ENCODE peak calls at places on chromosomes 7 and 10, in ten cellular contexts. E is H9, T is heart right ventricle, D is tibial nerve, J is stomach, F is thoracic aorta, A is mammary epithelial cell, K is upper lobe of right lung, U is pancreas, C is neural progenitor cell. P is an unnamed sample.

GRCh38 chr10:78071857-78072179 is 38.2 kb downstream of the RPS24 start:
- DNase-seq in K (no peak), D (no peak), A (no peak), J (no peak), F (no peak), C (no peak), T (no peak), U (no peak), E (no peak), P (no peak)

GRCh38 chr10:133334495-133335237 is 2.0 kb downstream of the CALY start:
- DNase-seq in J (no peak), T (no peak), C (peak; percentile 52), D (no peak), F (no peak), U (no peak), A (no peak), K (peak; percentile 68), E (no peak), P (no peak)

GRCh38 chr7:132500727-132501410 is 75.4 kb downstream of the PLXNA4 start:
- DNase-seq in E (peak; percentile 58), J (peak; percentile 80), U (no peak), F (peak; percentile 70), K (no peak), A (no peak), D (peak; percentile 63), T (peak; percentile 77), C (peak; percentile 48), P (no peak)

GRCh38 chr10:73522263-73522662 is 26.4 kb upstream of the PPP3CB start:
- DNase-seq in E (no peak), C (no peak), K (no peak), J (no peak), F (no peak), U (no peak), T (no peak), D (no peak), A (no peak), P (no peak)

GRCh38 chr7:33764752-33765451 is 140.4 kb upstream of the BMPER start:
- DNase-seq in E (no peak), D (no peak), T (no peak), C (no peak), K (no peak), A (peak; percentile 71), J (peak; percentile 34), F (no peak), U (no peak), P (peak; percentile 66)

GRCh38 chr7:21276471-21277035 is 151.3 kb upstream of the SP4 start:
- DNase-seq in C (peak; percentile 18), T (no peak), J (no peak), D (no peak), K (no peak), F (no peak), E (peak; percentile 39), U (no peak), A (no peak), P (no peak)

GRCh38 chr10:15433850-15434537 is 62.9 kb upstream of the FAM171A1 start:
- DNase-seq in C (peak; percentile 68), D (no peak), K (no peak), E (no peak), F (no peak), A (peak; percentile 25), U (no peak), T (peak; percentile 57), J (no peak), P (no peak)

GRCh38 chr7:229184-229964 is 37.0 kb downstream of the FAM20C start:
- DNase-seq in K (no peak), A (no peak), D (peak; percentile 76), J (peak; percentile 52), C (no peak), U (no peak), T (peak; percentile 73), E (no peak), F (peak; percentile 90), P (no peak)

GRCh38 chr10:89632824-89633223 is 12.2 kb downstream of the PANK1 start:
- DNase-seq in D (no peak), A (no peak), E (no peak), J (no peak), F (no peak), U (no peak), C (no peak), K (no peak), T (no peak), P (no peak)

GRCh38 chr7:103065666-103066065 is 8.9 kb downstream of the FBXL13 start:
- DNase-seq in K (peak; percentile 70), D (no peak), F (no peak), A (peak; percentile 6), J (peak; percentile 49), U (no peak), T (no peak), C (peak; percentile 66), E (peak; percentile 60), P (peak; percentile 6)

GRCh38 chr7:141221007-141221612 is 147.2 kb downstream of the TMEM178B start:
- DNase-seq in U (no peak), C (peak; percentile 66), T (no peak), A (no peak), J (no peak), K (no peak), D (no peak), E (no peak), F (no peak), P (no peak)

GRCh38 chr10:131646551-131647525 is 254.0 kb upstream of the PPP2R2D start:
- DNase-seq in F (no peak), C (peak; percentile 34), J (peak; percentile 69), D (no peak), U (no peak), K (peak; percentile 92), A (no peak), E (no peak), T (no peak), P (no peak)

GRCh38 chr10:74900297-74900696 is 73.9 kb downstream of the KAT6B start:
- DNase-seq in U (no peak), C (no peak), A (no peak), J (no peak), T (no peak), K (no peak), D (no peak), E (no peak), F (no peak), P (no peak)

DNA sequence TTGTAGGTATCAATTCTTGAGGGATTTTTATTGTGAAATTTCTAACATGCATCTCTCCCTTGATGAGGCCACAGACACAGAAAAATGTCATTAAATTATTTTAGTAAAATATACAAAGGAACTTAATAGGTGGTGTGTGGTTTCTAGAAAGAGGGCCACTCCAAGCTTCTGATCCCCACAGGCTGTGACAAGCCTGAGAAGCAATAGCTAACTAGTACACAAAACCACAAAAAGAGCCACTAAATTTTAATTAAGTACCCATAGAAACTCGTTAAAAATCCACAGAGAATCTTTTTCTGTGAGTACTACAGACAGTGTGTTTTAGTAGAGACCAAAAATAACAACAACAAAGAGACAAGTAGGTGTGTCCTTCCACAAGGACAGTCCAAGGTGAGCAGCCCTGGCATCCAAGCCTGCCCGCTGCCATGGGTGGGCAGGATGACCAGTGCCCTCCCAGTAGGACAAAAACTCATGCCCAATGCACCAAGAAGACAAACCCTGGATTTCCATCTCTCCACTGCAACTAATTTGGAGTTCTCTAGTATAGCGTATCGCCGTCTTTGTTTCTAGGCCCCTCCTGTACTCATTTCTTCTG is 81.0 kb downstream of the RNF216 start:
- DNase-seq in T (no peak), U (no peak), K (no peak), A (no peak), E (no peak), D (no peak), J (no peak), C (no peak), F (no peak), P (no peak)
- H3K4me1 ChIP-seq in T (peaks cover 91% of the 10 kb centered on the region), U (peaks cover 44% of the 10 kb centered on the region), K (peaks cover 41% of the 10 kb centered on the region), A (peaks cover 52% of the 10 kb centered on the region), E (no peaks in the 10 kb centered on the region), D (peaks cover 38% of the 10 kb centered on the region), J (peaks cover 91% of the 10 kb centered on the region), C (peaks cover 13% of the 10 kb centered on the region), F (peaks cover 78% of the 10 kb centered on the region), P (peaks cover 12% of the 10 kb centered on the region)

GRCh38 chr10:6542999-6543430 is 37.1 kb downstream of the PRKCQ start:
- DNase-seq in J (no peak), U (no peak), A (no peak), E (no peak), C (no peak), T (no peak), F (no peak), K (no peak), D (no peak), P (no peak)

GRCh38 chr10:6536102-6536501 is 44.0 kb downstream of the PRKCQ start:
- DNase-seq in K (no peak), C (no peak), F (no peak), T (no peak), J (no peak), U (no peak), E (no peak), D (no peak), A (no peak), P (no peak)

GRCh38 chr10:6532321-6532720 is 47.8 kb downstream of the PRKCQ start:
- DNase-seq in D (no peak), F (no peak), C (no peak), E (no peak), J (no peak), T (no peak), K (no peak), A (no peak), U (no peak), P (no peak)

GRCh38 chr10:6535365-6535764 is 44.7 kb downstream of the PRKCQ start:
- DNase-seq in T (no peak), F (no peak), E (no peak), C (no peak), J (no peak), A (no peak), D (no peak), K (no peak), U (no peak), P (no peak)

DNA sequence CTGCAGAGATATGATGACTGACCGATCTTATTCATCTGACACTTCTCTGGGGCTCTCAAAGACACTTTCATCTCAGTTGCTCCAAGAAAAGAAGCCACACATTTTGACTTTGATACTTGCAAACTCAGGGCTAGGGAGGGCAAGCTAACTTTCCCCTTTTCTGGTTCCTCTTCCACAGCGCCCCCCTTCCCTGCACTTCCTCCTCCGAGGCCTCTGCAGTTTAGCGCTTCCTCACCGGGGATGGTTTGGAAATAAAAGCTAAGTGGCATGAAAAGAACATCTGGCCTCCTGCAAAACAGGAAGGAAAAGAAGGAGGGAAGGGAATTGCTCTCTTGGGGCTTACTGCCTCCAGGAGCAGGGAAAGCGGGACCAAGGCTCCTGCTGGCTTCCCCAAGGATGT is 42.4 kb downstream of the PRKCQ start:
- DNase-seq in K (peak; percentile 70), T (peak; percentile 24), F (no peak), E (no peak), J (no peak), C (no peak), U (no peak), A (no peak), D (no peak), P (no peak)
- TF ChIP-seq CTCF in K (no peak), T (no peak), F (no peak), E (peak; percentile 24), J (no peak), C (no peak), U (no peak), A (no peak), D (no peak), P (no peak)

GRCh38 chr7:138208864-138209263 is 132.6 kb downstream of the AKR1D1 start:
- DNase-seq in K (no peak), F (no peak), A (no peak), E (no peak), C (no peak), T (no peak), D (no peak), U (peak; percentile 49), J (no peak), P (no peak)
- H3K27ac ChIP-seq in K (no peak overlapping the region), F (no peak overlapping the region), A (no peak overlapping the region), E (peak overlapping the region; percentile 79), C (peak overlapping the region; percentile 99), T (no peak overlapping the region), D (no peak overlapping the region), U (peak overlapping the region; percentile 51), J (no peak overlapping the region), P (no peak overlapping the region)

GRCh38 chr10:96259150-96259549 is 12.2 kb downstream of the BLNK start:
- DNase-seq in E (no peak), A (no peak), U (no peak), T (no peak), J (no peak), F (no peak), K (no peak), D (no peak), C (no peak), P (no peak)
- H3K4me1 ChIP-seq in E (no peaks in the 10 kb centered on the region), A (peaks cover 9% of the 10 kb centered on the region), U (peaks cover 23% of the 10 kb centered on the region), T (peaks cover 23% of the 10 kb centered on the region), J (peaks cover 52% of the 10 kb centered on the region), F (peaks cover 49% of the 10 kb centered on the region), K (peaks cover 17% of the 10 kb centered on the region), D (peaks cover 3% of the 10 kb centered on the region), C (peaks cover 19% of the 10 kb centered on the region), P (no peaks in the 10 kb centered on the region)

P was measured in foreskin keratinocyte.